ENCODE peak calls at places on chromosomes 3 and 15, in four cellular contexts. One of them, this sample, is unnamed.

GRCh38 chr3:4994823-4995499 is 15.7 kb downstream of the BHLHE40 start:
- DNase-seq in activated naive CD8-positive, alpha-beta T cell treated with anti-CD3 and anti-CD28 coated beads, Interleukin-2, amount 50 U/mL, for 16 hours: no peak
- DNase-seq in RPMI7951: peak
- DNase-seq in activated CD4-positive, alpha-beta T cell treated with anti-CD3 and anti-CD28 coated beads for 36 hours: no peak
- DNase-seq in this sample: peak

GRCh38 chr3:187223799-187224198 is 26.5 kb downstream of the RTP1 start:
- DNase-seq in activated naive CD8-positive, alpha-beta T cell treated with anti-CD3 and anti-CD28 coated beads, Interleukin-2, amount 50 U/mL, for 16 hours: no peak
- DNase-seq in RPMI7951: no peak
- DNase-seq in activated CD4-positive, alpha-beta T cell treated with anti-CD3 and anti-CD28 coated beads for 36 hours: no peak
- DNase-seq in this sample: peak

GRCh38 chr3:153180860-153181372 is 18.9 kb downstream of the RAP2B start:
- DNase-seq in activated naive CD8-positive, alpha-beta T cell treated with anti-CD3 and anti-CD28 coated beads, Interleukin-2, amount 50 U/mL, for 16 hours: no peak
- DNase-seq in RPMI7951: no peak
- DNase-seq in activated CD4-positive, alpha-beta T cell treated with anti-CD3 and anti-CD28 coated beads for 36 hours: no peak
- DNase-seq in this sample: no peak

GRCh38 chr3:168659015-168659414 is 563.3 kb upstream of the GOLIM4 start:
- DNase-seq in activated naive CD8-positive, alpha-beta T cell treated with anti-CD3 and anti-CD28 coated beads, Interleukin-2, amount 50 U/mL, for 16 hours: no peak
- DNase-seq in RPMI7951: no peak
- DNase-seq in activated CD4-positive, alpha-beta T cell treated with anti-CD3 and anti-CD28 coated beads for 36 hours: no peak
- DNase-seq in this sample: peak

GRCh38 chr15:65903296-65904073 is 34.2 kb downstream of the RAB11A start:
- DNase-seq in activated naive CD8-positive, alpha-beta T cell treated with anti-CD3 and anti-CD28 coated beads, Interleukin-2, amount 50 U/mL, for 16 hours: no peak
- DNase-seq in RPMI7951: peak
- DNase-seq in activated CD4-positive, alpha-beta T cell treated with anti-CD3 and anti-CD28 coated beads for 36 hours: no peak
- DNase-seq in this sample: no peak

GRCh38 chr15:71647479-71647792 is 162.9 kb upstream of the NR2E3 start:
- DNase-seq in activated naive CD8-positive, alpha-beta T cell treated with anti-CD3 and anti-CD28 coated beads, Interleukin-2, amount 50 U/mL, for 16 hours: no peak
- DNase-seq in RPMI7951: no peak
- DNase-seq in activated CD4-positive, alpha-beta T cell treated with anti-CD3 and anti-CD28 coated beads for 36 hours: no peak
- DNase-seq in this sample: no peak

GRCh38 chr15:57550640-57551039 is 41.1 kb upstream of the MYZAP start:
- DNase-seq in activated naive CD8-positive, alpha-beta T cell treated with anti-CD3 and anti-CD28 coated beads, Interleukin-2, amount 50 U/mL, for 16 hours: no peak
- DNase-seq in RPMI7951: no peak
- DNase-seq in activated CD4-positive, alpha-beta T cell treated with anti-CD3 and anti-CD28 coated beads for 36 hours: no peak
- DNase-seq in this sample: no peak

GRCh38 chr15:95644476-95644875 is 686.0 kb upstream of the NR2F2 start:
- DNase-seq in activated naive CD8-positive, alpha-beta T cell treated with anti-CD3 and anti-CD28 coated beads, Interleukin-2, amount 50 U/mL, for 16 hours: no peak
- DNase-seq in RPMI7951: no peak
- DNase-seq in activated CD4-positive, alpha-beta T cell treated with anti-CD3 and anti-CD28 coated beads for 36 hours: no peak
- DNase-seq in this sample: no peak

GRCh38 chr3:144119611-144120010 is 148.0 kb downstream of the DIPK2A start:
- DNase-seq in activated naive CD8-positive, alpha-beta T cell treated with anti-CD3 and anti-CD28 coated beads, Interleukin-2, amount 50 U/mL, for 16 hours: no peak
- DNase-seq in RPMI7951: no peak
- DNase-seq in activated CD4-positive, alpha-beta T cell treated with anti-CD3 and anti-CD28 coated beads for 36 hours: no peak
- DNase-seq in this sample: no peak

GRCh38 chr3:49703443-49703927 is 14.1 kb downstream of the RNF123 start:
- DNase-seq in activated naive CD8-positive, alpha-beta T cell treated with anti-CD3 and anti-CD28 coated beads, Interleukin-2, amount 50 U/mL, for 16 hours: peak
- DNase-seq in RPMI7951: peak
- DNase-seq in activated CD4-positive, alpha-beta T cell treated with anti-CD3 and anti-CD28 coated beads for 36 hours: peak
- DNase-seq in this sample: peak

GRCh38 chr3:107367353-107367752 is 9.9 kb upstream of the CCDC54 start:
- DNase-seq in activated naive CD8-positive, alpha-beta T cell treated with anti-CD3 and anti-CD28 coated beads, Interleukin-2, amount 50 U/mL, for 16 hours: no peak
- DNase-seq in RPMI7951: peak
- DNase-seq in activated CD4-positive, alpha-beta T cell treated with anti-CD3 and anti-CD28 coated beads for 36 hours: peak
- DNase-seq in this sample: peak

GRCh38 chr3:28286595-28286994 is 45.2 kb downstream of the CMC1 start:
- DNase-seq in activated naive CD8-positive, alpha-beta T cell treated with anti-CD3 and anti-CD28 coated beads, Interleukin-2, amount 50 U/mL, for 16 hours: no peak
- DNase-seq in RPMI7951: peak
- DNase-seq in activated CD4-positive, alpha-beta T cell treated with anti-CD3 and anti-CD28 coated beads for 36 hours: no peak
- DNase-seq in this sample: peak

GRCh38 chr3:182484682-182485081 is 308.6 kb upstream of the ATP11B start:
- DNase-seq in activated naive CD8-positive, alpha-beta T cell treated with anti-CD3 and anti-CD28 coated beads, Interleukin-2, amount 50 U/mL, for 16 hours: no peak
- DNase-seq in RPMI7951: no peak
- DNase-seq in activated CD4-positive, alpha-beta T cell treated with anti-CD3 and anti-CD28 coated beads for 36 hours: no peak
- DNase-seq in this sample: no peak

GRCh38 chr15:95025924-95026728 is 794.8 kb downstream of the MCTP2 start:
- DNase-seq in activated naive CD8-positive, alpha-beta T cell treated with anti-CD3 and anti-CD28 coated beads, Interleukin-2, amount 50 U/mL, for 16 hours: no peak
- DNase-seq in RPMI7951: peak
- DNase-seq in activated CD4-positive, alpha-beta T cell treated with anti-CD3 and anti-CD28 coated beads for 36 hours: peak
- DNase-seq in this sample: peak

GRCh38 chr15:34679326-34679725 is 75.5 kb downstream of the GJD2 start:
- DNase-seq in activated naive CD8-positive, alpha-beta T cell treated with anti-CD3 and anti-CD28 coated beads, Interleukin-2, amount 50 U/mL, for 16 hours: no peak
- DNase-seq in RPMI7951: no peak
- DNase-seq in activated CD4-positive, alpha-beta T cell treated with anti-CD3 and anti-CD28 coated beads for 36 hours: no peak
- DNase-seq in this sample: no peak